ENCODE peak calls at places on chromosomes 16 and 17, in seven cellular contexts. O is uterus, M is mammary epithelial cell, H is ascending aorta, R is heart left ventricle, I is thoracic aorta, Y is transverse colon. N is an unnamed sample.

GRCh38 chr17:1490643-1491405 is 1.7 kb downstream of the MYO1C start:
- DNase-seq in Y (peak), O (peak), H (no peak), M (peak), I (no peak), R (peak), N (peak)

GRCh38 chr17:81558941-81559806 is 7.0 kb upstream of the FAAP100 start:
- DNase-seq in H (no peak), M (no peak), R (peak), Y (no peak), O (no peak), I (no peak), N (no peak)

GRCh38 chr16:3173892-3174617 is 13.9 kb upstream of the OR1F1 start:
- DNase-seq in I (no peak), Y (no peak), M (peak), H (no peak), R (no peak), O (no peak), N (no peak)

GRCh38 chr17:76441681-76442340 is 11.1 kb downstream of the UBE2O start:
- DNase-seq in Y (no peak), O (no peak), H (no peak), I (no peak), R (no peak), M (no peak), N (no peak)

GRCh38 chr17:29836643-29837042 is 93.4 kb downstream of the SSH2 start:
- DNase-seq in R (no peak), Y (no peak), M (no peak), I (no peak), O (no peak), H (no peak), N (no peak)

GRCh38 chr17:49523706-49524472 is 28.8 kb downstream of the NGFR start:
- DNase-seq in I (no peak), R (no peak), O (peak), Y (no peak), M (peak), H (no peak), N (no peak)

GRCh38 chr17:2721603-2722002 is 10.0 kb upstream of the CLUH start:
- DNase-seq in I (no peak), O (no peak), Y (no peak), R (no peak), M (peak), H (no peak), N (no peak)

GRCh38 chr17:69344939-69345338 is 18.0 kb upstream of the ABCA5 start:
- DNase-seq in O (no peak), M (no peak), Y (no peak), H (no peak), R (no peak), I (no peak), N (no peak)

GRCh38 chr17:81046770-81047359 is 11.9 kb downstream of the BAIAP2 start:
- DNase-seq in Y (no peak), H (no peak), O (no peak), R (no peak), I (no peak), M (no peak), N (no peak)

GRCh38 chr16:56107944-56108583 is 83.2 kb upstream of the GNAO1 start:
- DNase-seq in M (no peak), R (no peak), O (no peak), I (no peak), Y (no peak), H (no peak), N (no peak)

GRCh38 chr17:36992701-36993100 is 43.9 kb downstream of the AATF start:
- DNase-seq in O (no peak), R (no peak), I (no peak), Y (no peak), M (no peak), H (no peak), N (no peak)

GRCh38 chr16:68351991-68352431 is 41.2 kb downstream of the PRMT7 start:
- DNase-seq in M (no peak), H (no peak), R (no peak), I (no peak), O (no peak), Y (peak), N (no peak)

GRCh38 chr17:78214016-78214705 is at the start of gene BIRC5:
- DNase-seq in H (peak), I (peak), O (peak), Y (peak), M (peak), R (peak), N (peak)

GRCh38 chr17:62790554-62790953 is 17.6 kb downstream of the MARCHF10 start:
- DNase-seq in Y (no peak), H (no peak), O (no peak), I (no peak), R (no peak), M (peak), N (no peak)

GRCh38 chr17:38982858-38983746 is 15.9 kb upstream of the FBXO47 start:
- DNase-seq in R (no peak), O (peak), Y (peak), H (no peak), M (peak), I (no peak), N (no peak)

GRCh38 chr17:2076461-2076984 is 21.6 kb downstream of the HIC1 start:
- DNase-seq in M (no peak), O (no peak), R (no peak), H (no peak), Y (no peak), I (no peak), N (no peak)

GRCh38 chr17:68627956-68628355 is 26.8 kb upstream of the FAM20A start:
- DNase-seq in M (peak), O (peak), I (no peak), H (no peak), Y (peak), R (no peak), N (no peak)

GRCh38 chr17:13477180-13477611 is 124.5 kb downstream of the HS3ST3A1 start:
- DNase-seq in M (peak), O (no peak), I (no peak), R (no peak), Y (no peak), H (no peak), N (no peak)

DNA sequence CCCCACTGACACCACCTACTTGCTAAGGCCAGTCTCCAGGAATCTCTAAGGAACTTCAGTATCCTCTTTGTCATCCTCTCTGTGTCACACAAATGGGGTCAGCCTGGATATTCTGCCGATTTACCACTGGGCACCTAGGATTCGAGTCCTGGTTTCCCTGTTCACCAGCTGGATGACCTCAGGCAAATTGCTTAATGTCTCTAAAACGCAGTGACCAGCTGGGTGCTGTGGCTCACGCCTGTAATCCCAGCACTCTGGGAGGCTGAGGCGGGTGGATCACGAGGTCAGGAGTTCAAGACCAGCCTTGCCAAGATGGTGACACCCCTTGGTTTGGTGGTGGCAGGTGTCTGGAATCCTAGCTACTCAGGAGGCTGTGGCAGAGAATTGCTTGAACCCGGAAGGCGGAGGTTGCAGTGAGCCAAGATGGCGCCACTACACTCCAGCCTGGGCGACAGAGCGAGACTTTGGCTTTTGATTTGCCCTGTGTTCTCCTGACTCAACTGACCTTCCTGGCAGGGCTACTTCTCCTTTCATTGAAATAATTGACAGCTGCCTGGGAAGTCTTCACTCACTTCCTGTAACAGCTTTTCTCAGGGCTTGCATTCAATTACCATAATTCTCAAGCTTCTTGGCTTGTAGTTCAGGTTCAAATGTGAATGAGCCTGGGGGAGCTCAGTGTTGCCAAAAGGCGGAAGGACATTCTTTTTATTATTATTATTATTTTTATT is 15.4 kb downstream of the SYCE1L start:
- DNase-seq in H (no peak), Y (no peak), M (no peak), O (no peak), R (no peak), I (no peak), N (peak)
- H3K4me3 ChIP-seq in H (no peak), Y (no peak), M (no peak), O (no peak), R (no peak), I (no peak), N (no peak)

GRCh38 chr16:22240023-22240697 is 34.1 kb downstream of the EEF2K start:
- DNase-seq in R (no peak), Y (no peak), H (no peak), I (no peak), M (no peak), O (no peak), N (no peak)

GRCh38 chr16:22235839-22236745 is 30.0 kb downstream of the EEF2K start:
- DNase-seq in M (no peak), Y (peak), O (no peak), H (no peak), I (peak), R (no peak), N (peak)

GRCh38 chr16:22239131-22239805 is 33.2 kb downstream of the EEF2K start:
- DNase-seq in O (no peak), Y (no peak), R (no peak), I (no peak), H (no peak), M (no peak), N (no peak)
- H3K27ac ChIP-seq in O (peak), Y (peak), R (no peak), I (peak), H (peak), M (no peak), N (peak)

DNA sequence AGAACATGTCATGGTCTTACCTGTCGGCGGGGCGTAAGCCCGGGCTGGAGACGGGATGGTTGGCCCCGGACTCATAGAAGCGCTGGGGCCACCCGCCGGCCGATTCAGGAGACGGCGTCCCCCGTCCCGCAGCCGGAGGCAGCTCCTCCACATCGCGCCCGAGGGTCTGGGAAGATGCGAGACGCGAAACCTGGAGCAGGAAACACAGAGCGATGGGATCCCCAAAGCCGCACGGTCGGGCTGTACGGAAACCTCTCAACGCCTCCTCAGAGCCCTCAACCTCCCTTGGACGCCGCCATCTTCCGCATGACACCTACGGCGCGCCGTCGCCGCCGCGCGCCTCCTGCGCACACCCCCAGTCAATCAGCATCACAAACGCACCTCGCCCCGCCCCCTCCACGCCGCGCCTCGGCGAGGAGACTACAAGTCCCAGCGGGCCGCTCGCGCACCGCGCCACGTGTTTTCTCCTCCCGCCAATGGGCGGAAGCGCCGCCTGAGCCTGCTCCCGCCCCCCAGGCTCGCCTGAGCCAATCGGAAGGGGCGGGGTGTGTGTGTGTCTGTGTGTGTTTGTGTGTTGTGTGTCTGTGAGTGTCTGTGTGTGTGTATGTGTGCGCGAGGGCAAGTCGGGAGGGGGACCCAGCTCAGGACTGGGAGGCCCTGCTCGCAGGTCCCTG is at the start of the genes ATPAF2 and GID4:
- DNase-seq in H (peak), Y (peak), R (peak), I (peak), M (peak), O (peak), N (peak)
- TF ChIP-seq CTCF in H (no peak), Y (peak), R (no peak), I (no peak), M (no peak), O (peak), N (no peak)

GRCh38 chr16:85935957-85936760 is 37.2 kb downstream of the IRF8 start:
- DNase-seq in Y (peak), O (no peak), R (no peak), M (no peak), H (no peak), I (no peak), N (no peak)
- H3K4me3 ChIP-seq in Y (no peak), O (no peak), R (no peak), M (no peak), H (no peak), I (peak), N (no peak)

N was measured in right atrium auricular region.